ENCODE peak calls at places on chromosomes 13 and 19, in nine cellular contexts. R, W, A, G, O, F, I, X and L are unnamed samples.

GRCh38 chr19:6489278-6490061 is 7.9 kb upstream of the DENND1C start:
- DNase-seq in I (no peak), G (no peak), F (no peak), R (no peak), A (no peak), W (no peak), X (no peak), O (no peak), L (no peak)

GRCh38 chr19:474126-475078 is 13.6 kb upstream of the SHC2 start:
- DNase-seq in G (no peak), I (no peak), F (no peak), W (no peak), O (peak; percentile 74), R (no peak), A (no peak), X (no peak), L (no peak)

GRCh38 chr19:58059003-58059671 is at the start of gene ZNF135:
- DNase-seq in O (peak; percentile 96), R (peak; percentile 42), W (peak; percentile 90), G (peak; percentile 82), X (peak; percentile 86), A (peak; percentile 94), F (peak; percentile 95), I (peak; percentile 52), L (no peak)

GRCh38 chr19:54616057-54616456 is 14.2 kb upstream of the LILRB1 start:
- DNase-seq in O (no peak), R (no peak), I (no peak), W (no peak), X (no peak), A (no peak), F (no peak), G (no peak), L (no peak)

GRCh38 chr19:47109541-47110375 is 3.8 kb downstream of the ZC3H4 start:
- DNase-seq in F (no peak), R (no peak), A (no peak), X (peak; percentile 63), O (no peak), W (peak; percentile 61), G (no peak), I (no peak), L (no peak)

GRCh38 chr13:44300895-44301638 is 72.6 kb upstream of the SERP2 start:
- DNase-seq in F (peak; percentile 56), O (no peak), A (peak; percentile 60), G (no peak), I (no peak), R (no peak), X (peak; percentile 40), W (peak; percentile 76), L (no peak)

GRCh38 chr19:46503848-46504453 is 8.3 kb upstream of the PNMA8B start:
- DNase-seq in X (no peak), R (no peak), A (no peak), I (no peak), G (no peak), O (no peak), W (no peak), F (no peak), L (no peak)

GRCh38 chr13:42680748-42681147 is 100.6 kb upstream of the FAM216B start:
- DNase-seq in O (no peak), F (no peak), R (no peak), X (no peak), I (no peak), A (no peak), G (no peak), W (no peak), L (no peak)

GRCh38 chr19:39200818-39201145 is 3.3 kb downstream of the SYCN start:
- DNase-seq in W (no peak), G (no peak), F (no peak), O (no peak), R (no peak), I (no peak), A (no peak), X (no peak), L (no peak)

GRCh38 chr13:26340812-26341211 is 86.9 kb downstream of the CDK8 start:
- DNase-seq in W (no peak), A (no peak), I (no peak), O (no peak), X (no peak), F (no peak), G (no peak), R (no peak), L (no peak)

GRCh38 chr13:105627270-105627669 is 908.2 kb downstream of the EFNB2 start:
- DNase-seq in A (no peak), O (no peak), X (no peak), I (no peak), R (no peak), F (no peak), W (peak; percentile 7), G (no peak), L (no peak)

GRCh38 chr19:18750295-18750970 is 40.7 kb downstream of the COMP start:
- DNase-seq in I (no peak), F (no peak), W (no peak), X (no peak), A (no peak), R (no peak), O (no peak), G (no peak), L (no peak)

GRCh38 chr13:52195052-52195837 is 35.8 kb upstream of the NEK3 start:
- DNase-seq in I (peak; percentile 53), X (peak; percentile 33), A (peak; percentile 78), W (peak; percentile 84), F (no peak), O (peak; percentile 94), G (peak; percentile 69), R (peak; percentile 29), L (no peak)

GRCh38 chr13:39102981-39103490 is 64.8 kb downstream of the NHLRC3 start:
- DNase-seq in R (no peak), F (no peak), W (no peak), G (no peak), A (no peak), O (no peak), I (no peak), X (no peak), L (no peak)

GRCh38 chr19:30406220-30406944 is 34.2 kb downstream of the ZNF536 start:
- DNase-seq in F (peak; percentile 70), A (no peak), G (no peak), R (no peak), O (no peak), I (no peak), W (peak; percentile 1), X (peak; percentile 12), L (peak; percentile 38)

GRCh38 chr13:49908637-49909036 is 27.5 kb downstream of the SPRYD7 start:
- DNase-seq in F (no peak), G (no peak), O (no peak), A (no peak), X (peak; percentile 11), R (no peak), W (no peak), I (no peak), L (peak; percentile 15)

GRCh38 chr13:95168191-95168590 is 133.1 kb downstream of the ABCC4 start:
- DNase-seq in X (no peak), A (no peak), O (no peak), F (no peak), W (no peak), R (no peak), I (no peak), G (no peak), L (no peak)

GRCh38 chr19:7013678-7014077 is 7.6 kb downstream of the MBD3L2B start:
- DNase-seq in F (no peak), X (no peak), G (no peak), W (no peak), I (no peak), R (no peak), O (no peak), A (no peak), L (no peak)

GRCh38 chr13:29578300-29579048 is 17.0 kb downstream of the SLC7A1 start:
- DNase-seq in I (no peak), W (no peak), O (no peak), R (no peak), A (no peak), F (no peak), G (no peak), X (no peak), L (no peak)

GRCh38 chr13:48896312-48896711 is 79.4 kb upstream of the FNDC3A start:
- DNase-seq in X (no peak), I (no peak), A (no peak), W (peak; percentile 73), F (no peak), G (no peak), R (no peak), O (no peak), L (no peak)

GRCh38 chr19:47779524-47780214 is 1.2 kb downstream of the SELENOW start:
- DNase-seq in A (no peak), I (peak; percentile 52), F (peak; percentile 94), R (no peak), X (no peak), W (no peak), O (peak; percentile 89), G (no peak), L (no peak)

GRCh38 chr13:41001695-41002094 is 17.4 kb downstream of the ELF1 start:
- DNase-seq in F (no peak), I (no peak), O (no peak), R (no peak), X (no peak), G (no peak), A (no peak), W (no peak), L (no peak)
- H3K4me1 ChIP-seq in F (peaks cover 6% of the 10 kb centered on the region), I (peaks cover 12% of the 10 kb centered on the region), O (no peaks in the 10 kb centered on the region), R (peaks cover 66% of the 10 kb centered on the region), X (peaks cover 10% of the 10 kb centered on the region), G (peaks cover 4% of the 10 kb centered on the region), A (no peaks in the 10 kb centered on the region), W (no peaks in the 10 kb centered on the region), L (peaks cover 60% of the 10 kb centered on the region)

DNA sequence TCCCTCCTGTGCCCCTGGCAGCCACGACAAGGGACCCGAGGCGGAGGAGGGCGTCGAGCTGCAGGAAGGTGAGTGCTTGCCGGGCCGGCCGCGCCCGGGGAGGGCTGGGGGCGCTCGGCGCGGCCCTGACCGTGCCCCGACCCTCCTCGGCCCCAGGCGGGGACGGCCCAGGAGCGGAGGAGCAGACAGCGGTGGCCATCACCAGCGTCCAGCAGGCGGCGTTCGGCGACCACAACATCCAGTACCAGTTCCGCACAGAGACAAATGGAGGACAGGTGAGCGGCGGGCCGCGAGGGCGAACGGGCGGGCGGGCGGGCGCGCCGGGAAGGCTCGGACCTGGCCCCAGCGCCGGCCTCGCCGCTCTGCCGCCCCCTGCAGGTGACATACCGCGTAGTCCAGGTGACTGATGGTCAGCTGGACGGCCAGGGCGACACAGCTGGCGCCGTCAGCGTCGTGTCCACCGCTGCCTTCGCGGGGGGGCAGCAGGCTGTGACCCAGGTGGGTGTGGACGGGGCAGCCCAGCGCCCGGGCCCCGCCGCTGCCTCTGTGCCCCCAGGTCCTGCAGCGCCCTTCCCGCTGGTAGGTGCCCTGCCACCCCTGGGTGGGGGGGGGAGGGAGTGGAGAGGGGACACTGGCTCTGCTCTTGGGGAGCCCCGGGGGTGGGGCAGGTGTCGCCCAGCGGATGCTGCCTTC is 809 bp downstream of the USF2 start:
- DNase-seq in O (peak; percentile 93), G (peak; percentile 94), X (peak; percentile 60), F (peak; percentile 91), I (no peak), W (peak; percentile 75), R (peak; percentile 66), A (peak; percentile 88), L (peak; percentile 94)
- H3K4me1 ChIP-seq in O (no peaks in the 10 kb centered on the region), G (peaks cover 29% of the 10 kb centered on the region), X (no peaks in the 10 kb centered on the region), F (peaks cover 6% of the 10 kb centered on the region), I (peaks cover 33% of the 10 kb centered on the region), W (peaks cover 2% of the 10 kb centered on the region), R (peaks cover 6% of the 10 kb centered on the region), A (peaks cover 5% of the 10 kb centered on the region), L (peaks cover 10% of the 10 kb centered on the region)

GRCh38 chr13:114131581-114132418 is 623 bp downstream of the RASA3 start:
- DNase-seq in W (peak; percentile 31), O (peak; percentile 82), R (peak; percentile 52), G (no peak), X (peak; percentile 62), A (no peak), F (peak; percentile 49), I (no peak), L (no peak)
- H3K4me1 ChIP-seq in W (peaks cover 20% of the 10 kb centered on the region), O (no peaks in the 10 kb centered on the region), R (peaks cover 57% of the 10 kb centered on the region), G (peaks cover 26% of the 10 kb centered on the region), X (peaks cover 39% of the 10 kb centered on the region), A (peaks cover 8% of the 10 kb centered on the region), F (peaks cover 37% of the 10 kb centered on the region), I (peaks cover 43% of the 10 kb centered on the region), L (peaks cover 7% of the 10 kb centered on the region)

GRCh38 chr19:43766755-43767043 is 11.9 kb upstream of the SMG9 start:
- DNase-seq in I (no peak), R (no peak), G (no peak), F (no peak), X (no peak), O (no peak), W (no peak), A (no peak), L (no peak)
- H3K4me1 ChIP-seq in I (peaks cover 28% of the 10 kb centered on the region), R (peaks cover 23% of the 10 kb centered on the region), G (peaks cover 15% of the 10 kb centered on the region), F (no peaks in the 10 kb centered on the region), X (peaks cover 4% of the 10 kb centered on the region), O (no peaks in the 10 kb centered on the region), W (peaks cover 16% of the 10 kb centered on the region), A (no peaks in the 10 kb centered on the region), L (peaks cover 5% of the 10 kb centered on the region)